ENCODE peak calls at places on chromosomes 11 and 22, in six cellular contexts. P is PC-3, K is HepG2, F is H9, N is fibroblast of lung, E is IMR-90. Q is an unnamed sample. For H3K4me1 and H4K20me1, the result is how much of the 10 kb centered on the place peaks cover.

GRCh38 chr11:57158582-57158981 is 23.2 kb upstream of the LRRC55 start:
- DNase-seq in P (no peak), K (no peak), F (no peak), N (no peak), E (no peak), Q (no peak)

GRCh38 chr11:110564676-110565343 is 135.1 kb downstream of the FDX1 start:
- DNase-seq in P (no peak), K (no peak), F (peak), N (no peak), E (no peak), Q (no peak)

GRCh38 chr11:74689666-74690065 is 41.6 kb downstream of the CHRDL2 start:
- DNase-seq in P (peak), K (peak), F (no peak), N (peak), E (peak), Q (no peak)

GRCh38 chr22:45216133-45217003 is 24.3 kb downstream of the KIAA0930 start:
- DNase-seq in P (no peak), K (no peak), F (peak), N (peak), E (peak), Q (no peak)

GRCh38 chr11:1350086-1350725 is 39.5 kb upstream of the BRSK2 start:
- DNase-seq in P (no peak), K (no peak), F (peak), N (no peak), E (no peak), Q (no peak)

GRCh38 chr11:106101797-106102196 is 24.3 kb downstream of the AASDHPPT start:
- DNase-seq in P (no peak), K (no peak), F (no peak), N (peak), E (peak), Q (no peak)

GRCh38 chr11:132024587-132025295 is 654.3 kb downstream of the NTM start:
- DNase-seq in P (peak), K (no peak), F (no peak), N (peak), E (peak), Q (no peak)

GRCh38 chr11:75525433-75526191 is at the start of gene GDPD5:
- DNase-seq in P (peak), K (peak), F (peak), N (peak), E (peak), Q (peak)

GRCh38 chr11:60098508-60098907 is 10.0 kb downstream of the MS4A2 start:
- DNase-seq in P (peak), K (peak), F (no peak), N (no peak), E (no peak), Q (no peak)

GRCh38 chr11:68214173-68215086 is 1.3 kb upstream of the KMT5B start:
- DNase-seq in P (no peak), K (no peak), F (peak), N (no peak), E (no peak), Q (no peak)

GRCh38 chr11:6992457-6993431 is 27.4 kb downstream of the ZNF214 start:
- DNase-seq in P (peak), K (no peak), F (no peak), N (peak), E (peak), Q (no peak)

GRCh38 chr11:109939176-109939810 is 153.9 kb upstream of the ZC3H12C start:
- DNase-seq in P (peak), K (peak), F (no peak), N (peak), E (peak), Q (peak)

DNA sequence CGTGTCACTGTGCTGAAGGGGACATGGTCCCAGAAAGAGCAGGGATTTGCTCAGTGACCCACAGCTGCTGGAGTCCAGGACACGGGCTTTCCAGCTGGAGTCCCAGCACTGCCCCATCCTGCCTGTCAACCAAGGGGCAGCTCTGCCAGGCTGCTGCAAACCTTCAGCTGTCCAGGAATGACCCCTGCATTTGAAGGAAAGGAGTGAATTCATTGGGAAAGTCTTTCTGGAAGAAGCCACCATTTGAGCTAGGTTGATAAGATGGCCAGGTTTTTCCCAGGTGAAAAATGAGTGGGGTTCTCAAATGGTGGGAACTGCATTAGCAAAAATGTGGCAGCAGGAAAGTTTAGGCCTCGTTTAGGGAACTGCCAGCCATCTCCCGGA is 9.4 kb downstream of the KCNK7 start:
- DNase-seq in P (no peak), K (no peak), F (no peak), N (no peak), E (no peak), Q (no peak)
- H3K27ac ChIP-seq in P (no peak), K (no peak), F (no peak), N (no peak), E (no peak), Q (peak)

GRCh38 chr22:48442663-48443062 is 1385.0 kb downstream of the BRD1 start:
- DNase-seq in P (no peak), K (no peak), F (no peak), N (no peak), E (no peak), Q (no peak)

GRCh38 chr22:48440176-48440575 is 1387.5 kb downstream of the BRD1 start:
- DNase-seq in P (no peak), K (no peak), F (no peak), N (no peak), E (no peak), Q (no peak)

GRCh38 chr22:48441553-48441850 is 1386.2 kb downstream of the BRD1 start:
- DNase-seq in P (no peak), K (no peak), F (no peak), N (no peak), E (no peak), Q (no peak)

GRCh38 chr22:48439560-48440135 is 1388.0 kb downstream of the BRD1 start:
- DNase-seq in P (no peak), K (no peak), F (no peak), N (no peak), E (no peak), Q (no peak)

DNA sequence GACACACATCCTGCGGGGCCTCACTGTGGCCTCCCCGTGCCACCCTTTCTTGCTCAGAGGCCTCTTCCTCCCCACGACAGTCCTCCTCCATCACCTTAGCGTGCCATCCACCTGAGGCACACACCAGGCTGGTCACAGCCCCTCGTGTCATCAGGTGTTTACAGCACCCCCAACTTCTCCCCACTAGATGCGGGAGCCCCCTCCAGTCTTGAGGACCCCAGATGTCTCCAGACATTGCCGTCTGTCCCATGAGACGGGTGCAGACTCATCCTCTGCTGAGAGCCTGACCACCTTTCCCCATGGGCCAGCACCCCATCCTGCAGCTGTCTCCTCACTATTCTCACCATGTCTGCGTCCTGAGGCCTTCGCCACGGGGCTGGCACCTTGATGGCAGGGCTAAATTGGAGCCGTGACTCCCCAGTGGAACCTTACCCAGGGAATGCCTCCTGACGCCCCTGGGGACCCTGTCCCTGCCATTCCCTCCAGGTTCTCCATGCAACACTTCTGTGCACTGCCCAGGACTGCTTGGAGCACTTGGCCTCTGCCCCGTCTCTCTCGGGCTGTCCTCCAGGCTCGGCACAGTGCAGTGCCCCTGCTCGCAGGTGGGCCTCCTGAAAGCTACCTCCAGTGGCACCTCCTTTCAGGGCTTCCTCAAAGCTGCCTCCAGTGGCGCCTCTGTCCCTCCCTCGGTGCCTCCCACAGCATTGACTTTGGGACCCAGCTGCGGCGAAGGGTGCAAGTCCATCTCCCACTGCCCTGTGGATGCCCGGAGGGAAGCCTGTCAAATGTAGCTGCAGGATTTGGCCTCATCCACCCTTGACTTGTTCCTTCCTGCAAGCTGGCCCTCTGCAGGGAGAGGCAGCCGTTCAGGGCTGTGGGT is 1386.8 kb downstream of the BRD1 start:
- DNase-seq in P (no peak), K (no peak), F (no peak), N (no peak), E (no peak), Q (no peak)
- H3K4me1 ChIP-seq in P (under half), K (under half), F (under half), N (under half), E (under half), Q (under half)

GRCh38 chr11:64769283-64769682 is 9.1 kb downstream of the SF1 start:
- DNase-seq in P (no peak), K (no peak), F (no peak), N (no peak), E (no peak), Q (no peak)
- H4K20me1 ChIP-seq in P (half or more), K (half or more), F (under half), N (under half), E (half or more), Q (under half)

GRCh38 chr22:17100621-17101020 is 15.8 kb downstream of the IL17RA start:
- DNase-seq in P (no peak), K (no peak), F (no peak), N (no peak), E (no peak), Q (no peak)

GRCh38 chr22:17104336-17104935 is 16.7 kb downstream of the TMEM121B start:
- DNase-seq in P (no peak), K (no peak), F (no peak), N (no peak), E (no peak), Q (no peak)

GRCh38 chr22:17101475-17102296 is 16.9 kb downstream of the IL17RA start:
- DNase-seq in P (no peak), K (no peak), F (no peak), N (no peak), E (no peak), Q (no peak)

GRCh38 chr22:17103351-17103750 is 17.8 kb downstream of the TMEM121B start:
- DNase-seq in P (no peak), K (no peak), F (no peak), N (no peak), E (no peak), Q (no peak)

GRCh38 chr22:17102297-17102667 is 17.5 kb downstream of the IL17RA start:
- DNase-seq in P (no peak), K (no peak), F (no peak), N (no peak), E (no peak), Q (no peak)
- H3K27ac ChIP-seq in P (no peak), K (no peak), F (no peak), N (no peak), E (no peak), Q (no peak)

DNA sequence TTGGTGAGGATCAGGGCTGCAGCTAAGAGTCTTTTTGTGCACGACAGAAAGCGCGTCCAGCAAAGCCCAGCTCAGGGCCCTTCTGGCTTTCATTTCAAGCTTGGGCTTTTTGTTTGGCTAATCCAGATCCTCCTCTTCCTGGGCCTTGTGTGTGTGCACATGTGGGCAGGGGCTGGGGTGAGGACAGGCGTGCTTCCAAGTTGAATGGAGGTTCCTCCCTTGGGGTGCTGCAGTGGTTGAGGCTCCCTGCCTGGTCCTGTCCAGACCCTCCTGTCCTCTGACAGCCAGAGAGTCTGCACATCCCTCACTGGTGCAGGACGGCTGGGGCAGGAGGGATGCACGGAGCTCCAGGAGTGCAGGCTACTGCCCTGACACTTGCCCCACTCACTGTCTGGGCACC is 62.0 kb upstream of the NECTIN1 start:
- DNase-seq in P (no peak), K (no peak), F (no peak), N (no peak), E (no peak), Q (no peak)
- H3K4me1 ChIP-seq in P (under half), K (under half), F (under half), N (under half), E (under half), Q (under half)